ENCODE peak calls at places on chromosomes 13 and 19, in six cellular contexts. P is PC-3, I is T-helper 9 cell, G is NCI-H2029 treated with DMSO at 0.1 percent for 48 hours, C is cerebellar cortex, B is H4. T is an unnamed sample.

GRCh38 chr19:32464279-32464678 is 58.7 kb downstream of the DPY19L3 start:
- DNase-seq in P (peak), I (no peak), G (no peak), C (no peak), B (peak), T (peak)

GRCh38 chr19:49847731-49848696 is 2.9 kb upstream of the PTOV1 start:
- DNase-seq in P (peak), I (no peak), G (no peak), C (no peak), B (peak), T (no peak)

GRCh38 chr13:51844862-51845573 is at the start of gene TMEM272:
- DNase-seq in P (peak), I (peak), G (peak), C (peak), B (peak), T (peak)

GRCh38 chr13:21221268-21221667 is 44.8 kb downstream of the MRPL57 start:
- DNase-seq in P (no peak), I (no peak), G (no peak), C (no peak), B (no peak), T (no peak)

GRCh38 chr19:49560358-49560900 is 19.9 kb downstream of the NOSIP start:
- DNase-seq in P (no peak), I (peak), G (no peak), C (no peak), B (no peak), T (no peak)

GRCh38 chr19:51777570-51778460 is 16.8 kb downstream of the FPR2 start:
- DNase-seq in P (peak), I (peak), G (peak), C (peak), B (peak), T (peak)

GRCh38 chr13:21901326-21901725 is 230.5 kb downstream of the FGF9 start:
- DNase-seq in P (no peak), I (no peak), G (no peak), C (no peak), B (no peak), T (no peak)

GRCh38 chr19:11265785-11266236 is 3.5 kb upstream of the DOCK6 start:
- DNase-seq in P (peak), I (no peak), G (no peak), C (no peak), B (no peak), T (peak)

GRCh38 chr13:38954291-38954690 is 36.3 kb downstream of the STOML3 start:
- DNase-seq in P (peak), I (no peak), G (no peak), C (no peak), B (no peak), T (peak)

GRCh38 chr19:38284422-38284821 is 19.6 kb upstream of the C19orf33 start:
- DNase-seq in P (no peak), I (no peak), G (no peak), C (no peak), B (no peak), T (no peak)

GRCh38 chr13:70864731-70865130 is 756.5 kb upstream of the KLHL1 start:
- DNase-seq in P (no peak), I (no peak), G (no peak), C (no peak), B (no peak), T (no peak)

GRCh38 chr19:5804516-5805464 is at the start of gene NRTN:
- DNase-seq in P (peak), I (peak), G (no peak), C (peak), B (no peak), T (no peak)